ENCODE peak calls at places on chromosome 7, in ten cellular contexts. Q, J, D, B, V, K, I, U, P and N are unnamed samples.

GRCh38 chr7:5422324-5423271 is 1.0 kb downstream of the TNRC18 start:
- DNase-seq in K (peak; percentile 83), J (no peak), Q (peak; percentile 41), U (no peak), D (peak; percentile 28), P (no peak), I (no peak), B (no peak), V (no peak), N (peak; percentile 76)

GRCh38 chr7:138514044-138514443 is 54.0 kb downstream of the TRIM24 start:
- DNase-seq in B (no peak), K (no peak), I (no peak), D (no peak), Q (no peak), U (no peak), J (no peak), V (no peak), P (no peak), N (no peak)

GRCh38 chr7:22934023-22934422 is 79.9 kb downstream of the HYCC1 start:
- DNase-seq in D (no peak), I (no peak), B (no peak), P (no peak), K (no peak), Q (no peak), U (no peak), V (no peak), J (no peak), N (no peak)

GRCh38 chr7:32588657-32589056 is 93.4 kb downstream of the AVL9 start:
- DNase-seq in B (no peak), Q (no peak), V (no peak), U (peak; percentile 73), K (no peak), J (no peak), D (no peak), I (peak; percentile 84), P (no peak), N (peak; percentile 86)

GRCh38 chr7:105044449-105045081 is 30.6 kb downstream of the KMT2E start:
- DNase-seq in U (no peak), J (no peak), V (no peak), D (no peak), Q (no peak), P (no peak), I (no peak), B (no peak), K (no peak), N (no peak)

GRCh38 chr7:80537091-80537490 is 25.2 kb upstream of the GNAT3 start:
- DNase-seq in B (no peak), K (no peak), V (no peak), Q (no peak), J (no peak), U (no peak), D (no peak), I (no peak), P (no peak), N (no peak)

GRCh38 chr7:87310790-87311419 is 34.6 kb upstream of the CROT start:
- DNase-seq in V (no peak), D (no peak), Q (no peak), U (no peak), K (peak; percentile 52), P (no peak), I (peak; percentile 26), J (no peak), B (no peak), N (no peak)

GRCh38 chr7:112162161-112163020 is 43.8 kb downstream of the DOCK4 start:
- DNase-seq in Q (no peak), I (peak; percentile 54), J (peak; percentile 26), B (no peak), U (peak; percentile 82), V (peak; percentile 38), K (peak; percentile 87), D (peak; percentile 33), P (no peak), N (peak; percentile 52)

GRCh38 chr7:18356195-18356645 is 139.3 kb upstream of the HDAC9 start:
- DNase-seq in K (peak; percentile 15), B (no peak), J (no peak), Q (peak; percentile 66), P (no peak), I (peak; percentile 15), D (no peak), U (no peak), V (no peak), N (peak; percentile 16)

GRCh38 chr7:18354108-18354507 is 141.4 kb upstream of the HDAC9 start:
- DNase-seq in U (no peak), Q (no peak), K (no peak), P (no peak), I (no peak), V (no peak), J (no peak), D (no peak), B (no peak), N (no peak)

GRCh38 chr7:18354686-18355085 is 140.9 kb upstream of the HDAC9 start:
- DNase-seq in V (no peak), I (peak; percentile 62), J (no peak), Q (no peak), K (no peak), B (no peak), P (no peak), D (no peak), U (peak; percentile 59), N (no peak)

GRCh38 chr7:18361756-18362155 is 133.8 kb upstream of the HDAC9 start:
- DNase-seq in P (peak; percentile 29), U (no peak), J (no peak), D (no peak), K (peak; percentile 15), B (no peak), Q (no peak), V (no peak), I (peak; percentile 29), N (no peak)

GRCh38 chr7:18357691-18358090 is 137.9 kb upstream of the HDAC9 start:
- DNase-seq in K (peak; percentile 12), I (peak; percentile 0), B (no peak), V (no peak), Q (peak; percentile 46), J (no peak), D (no peak), U (no peak), P (no peak), N (peak; percentile 21)
- TF ChIP-seq CTCF in K (peak; percentile 37), I (peak; percentile 31), B (no peak), V (no peak), Q (peak; percentile 69), J (no peak), D (no peak), U (peak; percentile 46), P (no peak), N (peak; percentile 18)

GRCh38 chr7:159035571-159036073 is 109.0 kb downstream of the VIPR2 start:
- DNase-seq in P (no peak), K (no peak), Q (no peak), U (no peak), B (peak; percentile 82), J (peak; percentile 19), D (no peak), I (no peak), V (no peak), N (no peak)

GRCh38 chr7:159036916-159037605 is 107.6 kb downstream of the VIPR2 start:
- DNase-seq in U (no peak), D (no peak), B (peak; percentile 54), V (no peak), P (no peak), Q (no peak), J (peak; percentile 5), K (no peak), I (no peak), N (no peak)

GRCh38 chr7:159033956-159034938 is 110.4 kb downstream of the VIPR2 start:
- DNase-seq in B (peak; percentile 70), Q (no peak), D (no peak), K (no peak), J (peak; percentile 18), P (no peak), V (no peak), U (no peak), I (no peak), N (no peak)

GRCh38 chr7:159033473-159033825 is 111.2 kb downstream of the VIPR2 start:
- DNase-seq in K (no peak), I (no peak), V (no peak), Q (no peak), B (peak; percentile 29), P (no peak), J (no peak), U (no peak), D (no peak), N (no peak)

GRCh38 chr7:159034988-159035387 is 109.7 kb downstream of the VIPR2 start:
- DNase-seq in P (no peak), D (no peak), K (no peak), B (peak; percentile 62), U (no peak), J (peak; percentile 12), I (no peak), Q (no peak), V (no peak), N (no peak)
- H3K4me3 ChIP-seq in P (no peak overlapping the region), D (no peak overlapping the region), K (no peak overlapping the region), B (no peak overlapping the region), U (no peak overlapping the region), J (no peak overlapping the region), I (no peak overlapping the region), Q (no peak overlapping the region), V (no peak overlapping the region), N (no peak overlapping the region)

GRCh38 chr7:15389073-15389472 is 172.7 kb downstream of the AGMO start:
- DNase-seq in B (no peak), J (no peak), K (no peak), Q (no peak), P (no peak), U (no peak), V (no peak), I (no peak), D (no peak), N (no peak)
- TF ChIP-seq CTCF in B (no peak), J (no peak), K (no peak), Q (no peak), P (no peak), U (peak; percentile 11), V (no peak), I (no peak), D (no peak), N (peak; percentile 17)

GRCh38 chr7:24029068-24029467 is 254.9 kb upstream of the NPY start:
- DNase-seq in Q (no peak), K (no peak), J (no peak), D (no peak), B (no peak), P (no peak), U (no peak), I (no peak), V (no peak), N (no peak)

GRCh38 chr7:24025765-24026164 is 258.2 kb upstream of the NPY start:
- DNase-seq in U (no peak), I (no peak), Q (no peak), V (no peak), P (no peak), J (no peak), B (no peak), D (no peak), K (no peak), N (no peak)

GRCh38 chr7:24024689-24025088 is 259.3 kb upstream of the NPY start:
- DNase-seq in D (no peak), J (no peak), P (no peak), U (no peak), B (no peak), I (no peak), V (no peak), K (peak; percentile 6), Q (no peak), N (peak; percentile 4)

GRCh38 chr7:24025094-24025493 is 258.9 kb upstream of the NPY start:
- DNase-seq in J (no peak), D (no peak), B (no peak), P (no peak), Q (no peak), V (no peak), K (peak; percentile 9), U (no peak), I (peak; percentile 32), N (peak; percentile 28)

DNA sequence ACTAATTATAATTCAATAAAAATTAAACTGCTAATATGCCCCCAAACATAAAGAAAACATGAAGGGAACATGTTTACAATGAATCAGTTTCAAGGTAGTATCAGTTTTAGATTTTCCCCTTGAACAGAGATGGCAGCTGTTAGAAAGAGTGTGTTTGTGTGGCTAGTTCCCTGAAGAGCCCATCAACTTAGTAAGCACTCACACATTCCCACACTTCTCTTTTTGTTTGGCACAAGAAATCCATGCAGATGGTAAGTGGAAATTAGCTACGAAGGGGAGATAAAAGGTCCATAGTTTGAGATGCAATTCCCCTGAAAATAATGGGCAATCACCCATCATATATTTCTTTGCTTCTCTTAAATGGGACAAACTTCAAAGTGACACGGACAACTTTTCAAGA is 259.7 kb upstream of the NPY start:
- DNase-seq in B (no peak), I (no peak), D (no peak), J (no peak), Q (no peak), P (no peak), U (no peak), V (no peak), K (no peak), N (no peak)
- H3K4me3 ChIP-seq in B (no peak overlapping the region), I (no peak overlapping the region), D (no peak overlapping the region), J (no peak overlapping the region), Q (no peak overlapping the region), P (no peak overlapping the region), U (no peak overlapping the region), V (no peak overlapping the region), K (no peak overlapping the region), N (no peak overlapping the region)